ENCODE peak calls at places on chromosomes 6 and 20, in seven cellular contexts. P is NCI-H1417 treated with DMSO at 0.1 percent for 48 hours; D is activated CD8-positive, alpha-beta T cell treated with anti-CD3 and anti-CD28 coated beads for 36 hours; R is astrocyte of the cerebellum; O is activated T-cell treated with anti-CD3 and anti-CD28 coated beads, Interleukin-2, amount 50 U/mL, for 72 hours; K is astrocyte of the spinal cord; L is NCI-H1092 treated with DMSO at 0.1 percent for 48 hours. S is an unnamed sample.

GRCh38 chr6:154397491-154398195 is 41.0 kb upstream of the IPCEF1 start:
- DNase-seq in O (no peak), D (no peak), L (no peak), R (no peak), K (no peak), P (no peak), S (no peak)

GRCh38 chr6:15020114-15020770 is 225.6 kb upstream of the JARID2 start:
- DNase-seq in R (no peak), K (no peak), D (no peak), O (no peak), L (no peak), P (no peak), S (no peak)

GRCh38 chr6:81834141-81834621 is 81.7 kb upstream of the TENT5A start:
- DNase-seq in L (no peak), D (no peak), P (no peak), K (peak; percentile 59), O (no peak), R (no peak), S (no peak)

GRCh38 chr6:111061493-111061892 is 25.8 kb upstream of the SLC16A10 start:
- DNase-seq in O (no peak), K (peak; percentile 15), D (no peak), P (no peak), L (no peak), R (peak; percentile 11), S (no peak)

GRCh38 chr6:106255306-106255705 is 70.3 kb downstream of the ATG5 start:
- DNase-seq in O (no peak), L (no peak), P (no peak), K (no peak), R (no peak), D (no peak), S (no peak)

GRCh38 chr6:161792887-161793286 is 519.0 kb upstream of the AGPAT4 start:
- DNase-seq in L (no peak), R (no peak), K (no peak), O (no peak), P (no peak), D (no peak), S (no peak)

GRCh38 chr6:20953019-20953418 is 418.8 kb downstream of the CDKAL1 start:
- DNase-seq in K (peak; percentile 38), O (no peak), P (peak; percentile 93), L (peak; percentile 86), R (peak; percentile 44), D (no peak), S (no peak)

GRCh38 chr6:41746068-41746467 is 1.1 kb downstream of the PGC start:
- DNase-seq in P (no peak), L (no peak), K (no peak), R (no peak), O (no peak), D (no peak), S (no peak)

GRCh38 chr6:109760208-109760607 is 69.1 kb downstream of the FIG4 start:
- DNase-seq in R (no peak), P (no peak), K (no peak), L (no peak), D (no peak), O (no peak), S (no peak)

GRCh38 chr6:143545976-143546547 is 34.5 kb upstream of the FUCA2 start:
- DNase-seq in P (no peak), L (no peak), K (peak; percentile 51), O (no peak), R (no peak), D (no peak), S (no peak)

GRCh38 chr6:25661129-25661779 is 9.2 kb downstream of the SCGN start:
- DNase-seq in D (no peak), O (no peak), R (no peak), P (no peak), L (no peak), K (no peak), S (no peak)

GRCh38 chr20:4041748-4042411 is 26.5 kb upstream of the RNF24 start:
- DNase-seq in D (no peak), L (no peak), K (peak; percentile 95), R (peak; percentile 96), P (no peak), O (no peak), S (no peak)

GRCh38 chr6:116003668-116004067 is 57.0 kb downstream of the FRK start:
- DNase-seq in O (no peak), L (no peak), D (no peak), P (no peak), K (no peak), R (no peak), S (no peak)

GRCh38 chr20:12893019-12893418 is 115.8 kb upstream of the SPTLC3 start:
- DNase-seq in R (no peak), O (no peak), P (no peak), D (no peak), L (no peak), K (no peak), S (no peak)

GRCh38 chr6:14792118-14792955 is 453.5 kb upstream of the JARID2 start:
- DNase-seq in K (no peak), R (no peak), P (no peak), D (no peak), L (no peak), O (no peak), S (no peak)

GRCh38 chr20:25039697-25040437 is 18.1 kb downstream of the ACSS1 start:
- DNase-seq in K (peak; percentile 56), L (peak; percentile 41), D (no peak), O (no peak), R (peak; percentile 89), P (no peak), S (no peak)

GRCh38 chr20:54199283-54199682 is 8.6 kb upstream of the PFDN4 start:
- DNase-seq in R (no peak), K (no peak), D (no peak), O (no peak), P (no peak), L (no peak), S (no peak)

GRCh38 chr6:28250747-28251146 is 1.3 kb downstream of the ZKSCAN4 start:
- DNase-seq in O (no peak), R (no peak), L (no peak), P (no peak), D (no peak), K (no peak), S (no peak)

GRCh38 chr6:89792881-89793280 is 26.7 kb downstream of the MDN1 start:
- DNase-seq in P (no peak), O (no peak), D (peak; percentile 52), R (peak; percentile 9), L (no peak), K (peak; percentile 34), S (no peak)

GRCh38 chr6:20946037-20946436 is 411.8 kb downstream of the CDKAL1 start:
- DNase-seq in P (no peak), L (no peak), R (peak; percentile 45), D (peak; percentile 21), O (peak; percentile 9), K (peak; percentile 72), S (no peak)

GRCh38 chr6:16326531-16326930 is 88.1 kb downstream of the GMPR start:
- DNase-seq in P (no peak), R (no peak), D (no peak), K (no peak), L (no peak), O (no peak), S (no peak)

GRCh38 chr6:130697661-130698535 is 129.3 kb upstream of the SMLR1 start:
- DNase-seq in D (peak; percentile 82), K (peak; percentile 70), R (peak; percentile 45), L (peak; percentile 21), P (no peak), O (peak; percentile 64), S (peak; percentile 17)

GRCh38 chr6:166997768-166998255 is 1.4 kb upstream of the CEP43 start:
- DNase-seq in K (peak; percentile 69), L (peak; percentile 60), R (peak; percentile 52), O (peak; percentile 59), D (peak; percentile 71), P (no peak), S (peak; percentile 18)

GRCh38 chr6:139577991-139578604 is 203.7 kb upstream of the CITED2 start:
- DNase-seq in R (peak; percentile 89), L (no peak), P (no peak), K (peak; percentile 92), D (no peak), O (no peak), S (no peak)

GRCh38 chr6:73878403-73878802 is 182.4 kb downstream of the CD109 start:
- DNase-seq in O (no peak), K (no peak), D (no peak), P (no peak), R (no peak), L (no peak), S (no peak)

GRCh38 chr6:166626177-166627038 is 643 bp downstream of the RPS6KA2 start:
- DNase-seq in D (peak; percentile 40), O (peak; percentile 38), R (no peak), L (peak; percentile 76), P (no peak), K (peak; percentile 50), S (peak; percentile 10)

GRCh38 chr6:109739671-109740070 is 48.6 kb downstream of the FIG4 start:
- DNase-seq in L (peak; percentile 28), R (no peak), P (no peak), D (no peak), K (no peak), O (no peak), S (no peak)

S was measured in T follicular helper cell.